ENCODE peak calls at places on chromosome 18, in eight cellular contexts. One of them, this sample, is unnamed.

GRCh38 chr18:48862678-48863270 is 88.0 kb downstream of the SMAD7 start:
- DNase-seq in effector memory CD8-positive, alpha-beta T cell: no peak
- DNase-seq in activated CD4-positive, alpha-beta T cell treated with anti-CD3 and anti-CD28 coated beads for 1 hour: no peak
- DNase-seq in RWPE1: no peak
- DNase-seq in fibroblast of lung: no peak
- DNase-seq in hepatic stellate cell: no peak
- DNase-seq in nucleus accumbens: no peak
- DNase-seq in NCI-H2029: no peak
- DNase-seq in this sample: no peak

GRCh38 chr18:70380915-70381896 is 92.4 kb downstream of the SOCS6 start:
- DNase-seq in effector memory CD8-positive, alpha-beta T cell: no peak
- DNase-seq in activated CD4-positive, alpha-beta T cell treated with anti-CD3 and anti-CD28 coated beads for 1 hour: no peak
- DNase-seq in RWPE1: no peak
- DNase-seq in fibroblast of lung: peak
- DNase-seq in hepatic stellate cell: no peak
- DNase-seq in nucleus accumbens: peak
- DNase-seq in NCI-H2029: no peak
- DNase-seq in this sample: no peak

GRCh38 chr18:4858378-4859127 is 338.5 kb downstream of the AKAIN1 start:
- DNase-seq in effector memory CD8-positive, alpha-beta T cell: no peak
- DNase-seq in activated CD4-positive, alpha-beta T cell treated with anti-CD3 and anti-CD28 coated beads for 1 hour: no peak
- DNase-seq in RWPE1: no peak
- DNase-seq in fibroblast of lung: no peak
- DNase-seq in hepatic stellate cell: no peak
- DNase-seq in nucleus accumbens: no peak
- DNase-seq in NCI-H2029: no peak
- DNase-seq in this sample: no peak

GRCh38 chr18:49865401-49865800 is 52.1 kb upstream of the ACAA2 start:
- DNase-seq in effector memory CD8-positive, alpha-beta T cell: no peak
- DNase-seq in activated CD4-positive, alpha-beta T cell treated with anti-CD3 and anti-CD28 coated beads for 1 hour: no peak
- DNase-seq in RWPE1: no peak
- DNase-seq in fibroblast of lung: no peak
- DNase-seq in hepatic stellate cell: no peak
- DNase-seq in nucleus accumbens: no peak
- DNase-seq in NCI-H2029: peak
- DNase-seq in this sample: no peak

GRCh38 chr18:55100817-55101457 is 141.7 kb upstream of the CCDC68 start:
- DNase-seq in effector memory CD8-positive, alpha-beta T cell: no peak
- DNase-seq in activated CD4-positive, alpha-beta T cell treated with anti-CD3 and anti-CD28 coated beads for 1 hour: no peak
- DNase-seq in RWPE1: peak
- DNase-seq in fibroblast of lung: peak
- DNase-seq in hepatic stellate cell: no peak
- DNase-seq in nucleus accumbens: no peak
- DNase-seq in NCI-H2029: no peak
- DNase-seq in this sample: no peak

GRCh38 chr18:73615506-73615905 is 532.1 kb downstream of the FBXO15 start:
- DNase-seq in effector memory CD8-positive, alpha-beta T cell: no peak
- DNase-seq in activated CD4-positive, alpha-beta T cell treated with anti-CD3 and anti-CD28 coated beads for 1 hour: no peak
- DNase-seq in RWPE1: peak
- DNase-seq in fibroblast of lung: peak
- DNase-seq in hepatic stellate cell: no peak
- DNase-seq in nucleus accumbens: no peak
- DNase-seq in NCI-H2029: no peak
- DNase-seq in this sample: no peak

GRCh38 chr18:39667905-39668304 is 2102.3 kb upstream of the CELF4 start:
- DNase-seq in effector memory CD8-positive, alpha-beta T cell: no peak
- DNase-seq in activated CD4-positive, alpha-beta T cell treated with anti-CD3 and anti-CD28 coated beads for 1 hour: no peak
- DNase-seq in RWPE1: no peak
- DNase-seq in fibroblast of lung: peak
- DNase-seq in hepatic stellate cell: no peak
- DNase-seq in nucleus accumbens: no peak
- DNase-seq in NCI-H2029: no peak
- DNase-seq in this sample: no peak

GRCh38 chr18:65751145-65752085 is 603 bp downstream of the CDH7 start:
- DNase-seq in effector memory CD8-positive, alpha-beta T cell: no peak
- DNase-seq in activated CD4-positive, alpha-beta T cell treated with anti-CD3 and anti-CD28 coated beads for 1 hour: no peak
- DNase-seq in RWPE1: no peak
- DNase-seq in fibroblast of lung: peak
- DNase-seq in hepatic stellate cell: no peak
- DNase-seq in nucleus accumbens: no peak
- DNase-seq in NCI-H2029: no peak
- DNase-seq in this sample: no peak

GRCh38 chr18:23487738-23488625 is 15.3 kb upstream of the RMC1 start:
- DNase-seq in effector memory CD8-positive, alpha-beta T cell: no peak
- DNase-seq in activated CD4-positive, alpha-beta T cell treated with anti-CD3 and anti-CD28 coated beads for 1 hour: peak
- DNase-seq in RWPE1: no peak
- DNase-seq in fibroblast of lung: peak
- DNase-seq in hepatic stellate cell: no peak
- DNase-seq in nucleus accumbens: no peak
- DNase-seq in NCI-H2029: no peak
- DNase-seq in this sample: peak